ENCODE peak calls at places on chromosomes 13 and 19, in five cellular contexts. S is stimulated activated CD4-positive, alpha-beta T cell treated with anti-CD3 and anti-CD28 coated beads, Interleukin-1b, Interleukin-23, amount 100 ng/mL, for 1 hour; E is AG20443; A is CD8-positive, alpha-beta memory T cell; Y is NCI-H187. X is an unnamed sample.

GRCh38 chr19:8611391-8611883 is 922 bp upstream of the ADAMTS10 start:
- DNase-seq in Y (no peak), S (no peak), A (no peak), E (no peak), X (no peak)

GRCh38 chr19:45202637-45203036 is 24.1 kb downstream of the BLOC1S3 start:
- DNase-seq in S (no peak), A (no peak), E (no peak), Y (no peak), X (no peak)

GRCh38 chr13:112324121-112324520 is 52.0 kb upstream of the SPACA7 start:
- DNase-seq in Y (no peak), E (no peak), S (no peak), A (no peak), X (no peak)

GRCh38 chr19:58328999-58329398 is 2.2 kb downstream of the ZSCAN22 start:
- DNase-seq in S (no peak), E (no peak), A (no peak), Y (no peak), X (no peak)

GRCh38 chr19:13869324-13869723 is 7.6 kb upstream of the NANOS3 start:
- DNase-seq in E (no peak), A (no peak), Y (no peak), S (no peak), X (no peak)

GRCh38 chr19:4191044-4191443 is 8.6 kb downstream of the ANKRD24 start:
- DNase-seq in E (no peak), Y (no peak), S (no peak), A (no peak), X (no peak)

GRCh38 chr13:47085346-47085745 is 188.5 kb upstream of the HTR2A start:
- DNase-seq in Y (no peak), E (peak), A (no peak), S (no peak), X (no peak)

GRCh38 chr13:22235285-22235949 is 564.5 kb downstream of the FGF9 start:
- DNase-seq in Y (no peak), S (no peak), A (no peak), E (peak), X (no peak)

GRCh38 chr13:56736966-56737365 is 403.8 kb upstream of the PRR20A start:
- DNase-seq in Y (no peak), S (no peak), E (no peak), A (no peak), X (no peak)

GRCh38 chr19:793775-794174 is 3.5 kb upstream of the PTBP1 start:
- DNase-seq in Y (no peak), E (no peak), A (no peak), S (no peak), X (no peak)

GRCh38 chr19:39631178-39631577 is 24.5 kb upstream of the LGALS16 start:
- DNase-seq in E (no peak), S (no peak), A (no peak), Y (no peak), X (no peak)

GRCh38 chr13:110570886-110571285 is 9.4 kb upstream of the RAB20 start:
- DNase-seq in A (no peak), Y (no peak), E (no peak), S (no peak), X (no peak)

GRCh38 chr19:57171551-57172081 is 4.3 kb upstream of the DUXA start:
- DNase-seq in S (no peak), E (peak), Y (no peak), A (peak), X (no peak)

GRCh38 chr19:15991602-15992001 is 42.8 kb downstream of the OR10H4 start:
- DNase-seq in A (no peak), S (no peak), Y (no peak), E (no peak), X (no peak)

GRCh38 chr13:76331948-76332712 is 554.1 kb downstream of the KCTD12 start:
- DNase-seq in S (no peak), Y (no peak), E (no peak), A (no peak), X (no peak)